ENCODE peak calls at places on chromosomes 2 and 18, in six cellular contexts. One of them, this sample, is unnamed.

GRCh38 chr2:59171019-59171418 is 929.9 kb upstream of the FANCL start:
- DNase-seq in sciatic nerve: no peak
- DNase-seq in cerebellar cortex: no peak
- DNase-seq in fibroblast of the aortic adventitia: no peak
- DNase-seq in adrenal gland: no peak
- DNase-seq in activated effector memory CD4-positive, alpha-beta T cell treated with anti-CD3 and anti-CD28 coated beads, Interleukin-2, amount 50 U/mL, for 16 hours: no peak
- DNase-seq in this sample: no peak

GRCh38 chr18:28995319-28995718 is 818.4 kb upstream of the CDH2 start:
- DNase-seq in adrenal gland: no peak
- DNase-seq in sciatic nerve: no peak
- DNase-seq in activated effector memory CD4-positive, alpha-beta T cell treated with anti-CD3 and anti-CD28 coated beads, Interleukin-2, amount 50 U/mL, for 16 hours: no peak
- DNase-seq in fibroblast of the aortic adventitia: peak
- DNase-seq in cerebellar cortex: no peak
- DNase-seq in this sample: no peak

GRCh38 chr2:142030735-142031134 is 100.1 kb downstream of the LRP1B start:
- DNase-seq in activated effector memory CD4-positive, alpha-beta T cell treated with anti-CD3 and anti-CD28 coated beads, Interleukin-2, amount 50 U/mL, for 16 hours: no peak
- DNase-seq in fibroblast of the aortic adventitia: no peak
- DNase-seq in cerebellar cortex: no peak
- DNase-seq in sciatic nerve: no peak
- DNase-seq in adrenal gland: no peak
- DNase-seq in this sample: no peak

GRCh38 chr18:79789901-79790885 is 7.5 kb upstream of the KCNG2 start:
- DNase-seq in adrenal gland: no peak
- DNase-seq in sciatic nerve: peak
- DNase-seq in fibroblast of the aortic adventitia: no peak
- DNase-seq in cerebellar cortex: no peak
- DNase-seq in activated effector memory CD4-positive, alpha-beta T cell treated with anti-CD3 and anti-CD28 coated beads, Interleukin-2, amount 50 U/mL, for 16 hours: peak
- DNase-seq in this sample: no peak

GRCh38 chr2:96874099-96874831 is 4.4 kb upstream of the SEMA4C start:
- DNase-seq in sciatic nerve: no peak
- DNase-seq in activated effector memory CD4-positive, alpha-beta T cell treated with anti-CD3 and anti-CD28 coated beads, Interleukin-2, amount 50 U/mL, for 16 hours: peak
- DNase-seq in adrenal gland: no peak
- DNase-seq in cerebellar cortex: no peak
- DNase-seq in fibroblast of the aortic adventitia: no peak
- DNase-seq in this sample: no peak

GRCh38 chr2:177165731-177166711 is 46.6 kb upstream of the HNRNPA3 start:
- DNase-seq in adrenal gland: peak
- DNase-seq in activated effector memory CD4-positive, alpha-beta T cell treated with anti-CD3 and anti-CD28 coated beads, Interleukin-2, amount 50 U/mL, for 16 hours: no peak
- DNase-seq in sciatic nerve: no peak
- DNase-seq in cerebellar cortex: peak
- DNase-seq in fibroblast of the aortic adventitia: peak
- DNase-seq in this sample: no peak

GRCh38 chr2:203673933-203674332 is 32.5 kb upstream of the CD28 start:
- DNase-seq in fibroblast of the aortic adventitia: no peak
- DNase-seq in sciatic nerve: no peak
- DNase-seq in adrenal gland: no peak
- DNase-seq in cerebellar cortex: no peak
- DNase-seq in activated effector memory CD4-positive, alpha-beta T cell treated with anti-CD3 and anti-CD28 coated beads, Interleukin-2, amount 50 U/mL, for 16 hours: no peak
- DNase-seq in this sample: no peak

GRCh38 chr2:105403785-105404698 is 5.2 kb upstream of the FHL2 start:
- DNase-seq in sciatic nerve: no peak
- DNase-seq in adrenal gland: peak
- DNase-seq in fibroblast of the aortic adventitia: peak
- DNase-seq in cerebellar cortex: peak
- DNase-seq in activated effector memory CD4-positive, alpha-beta T cell treated with anti-CD3 and anti-CD28 coated beads, Interleukin-2, amount 50 U/mL, for 16 hours: no peak
- DNase-seq in this sample: peak

GRCh38 chr2:165720526-165720925 is 73.5 kb downstream of the GALNT3 start:
- DNase-seq in activated effector memory CD4-positive, alpha-beta T cell treated with anti-CD3 and anti-CD28 coated beads, Interleukin-2, amount 50 U/mL, for 16 hours: no peak
- DNase-seq in cerebellar cortex: no peak
- DNase-seq in fibroblast of the aortic adventitia: peak
- DNase-seq in sciatic nerve: no peak
- DNase-seq in adrenal gland: no peak
- DNase-seq in this sample: no peak

GRCh38 chr2:209960676-209961630 is 41.5 kb upstream of the RPE start:
- DNase-seq in adrenal gland: peak
- DNase-seq in sciatic nerve: peak
- DNase-seq in activated effector memory CD4-positive, alpha-beta T cell treated with anti-CD3 and anti-CD28 coated beads, Interleukin-2, amount 50 U/mL, for 16 hours: peak
- DNase-seq in fibroblast of the aortic adventitia: peak
- DNase-seq in cerebellar cortex: peak
- DNase-seq in this sample: peak

GRCh38 chr2:54763636-54764291 is 40.3 kb downstream of the EML6 start:
- DNase-seq in sciatic nerve: no peak
- DNase-seq in activated effector memory CD4-positive, alpha-beta T cell treated with anti-CD3 and anti-CD28 coated beads, Interleukin-2, amount 50 U/mL, for 16 hours: no peak
- DNase-seq in adrenal gland: peak
- DNase-seq in fibroblast of the aortic adventitia: no peak
- DNase-seq in cerebellar cortex: no peak
- DNase-seq in this sample: no peak

GRCh38 chr2:233100192-233100998 is 40.3 kb downstream of the INPP5D start:
- DNase-seq in cerebellar cortex: no peak
- DNase-seq in activated effector memory CD4-positive, alpha-beta T cell treated with anti-CD3 and anti-CD28 coated beads, Interleukin-2, amount 50 U/mL, for 16 hours: peak
- DNase-seq in fibroblast of the aortic adventitia: no peak
- DNase-seq in sciatic nerve: no peak
- DNase-seq in adrenal gland: no peak
- DNase-seq in this sample: no peak

GRCh38 chr2:39127973-39128372 is 7.1 kb upstream of the SOS1 start:
- DNase-seq in activated effector memory CD4-positive, alpha-beta T cell treated with anti-CD3 and anti-CD28 coated beads, Interleukin-2, amount 50 U/mL, for 16 hours: peak
- DNase-seq in adrenal gland: no peak
- DNase-seq in fibroblast of the aortic adventitia: peak
- DNase-seq in sciatic nerve: no peak
- DNase-seq in cerebellar cortex: no peak
- DNase-seq in this sample: no peak

GRCh38 chr2:174563530-174564282 is 33.9 kb downstream of the WIPF1 start:
- DNase-seq in activated effector memory CD4-positive, alpha-beta T cell treated with anti-CD3 and anti-CD28 coated beads, Interleukin-2, amount 50 U/mL, for 16 hours: no peak
- DNase-seq in fibroblast of the aortic adventitia: no peak
- DNase-seq in cerebellar cortex: no peak
- DNase-seq in sciatic nerve: no peak
- DNase-seq in adrenal gland: no peak
- DNase-seq in this sample: no peak

GRCh38 chr2:181275643-181276070 is 181.5 kb upstream of the ITGA4 start:
- DNase-seq in cerebellar cortex: no peak
- DNase-seq in activated effector memory CD4-positive, alpha-beta T cell treated with anti-CD3 and anti-CD28 coated beads, Interleukin-2, amount 50 U/mL, for 16 hours: no peak
- DNase-seq in fibroblast of the aortic adventitia: no peak
- DNase-seq in sciatic nerve: no peak
- DNase-seq in adrenal gland: no peak
- DNase-seq in this sample: no peak